ENCODE peak calls at places on chromosomes 1 and 21, in seven cellular contexts. G, Q, C, U, L, N and I are unnamed samples.

GRCh38 chr1:198811436-198811835 is 172.6 kb downstream of the PTPRC start:
- DNase-seq in L (no peak), C (no peak), Q (no peak), U (no peak), G (no peak), N (no peak), I (no peak)

GRCh38 chr1:169100883-169101214 is 5.6 kb upstream of the ATP1B1 start:
- DNase-seq in L (no peak), N (no peak), C (no peak), G (no peak), U (no peak), Q (no peak), I (no peak)

GRCh38 chr1:205313681-205314308 is 7.8 kb downstream of the NUAK2 start:
- DNase-seq in N (peak), U (peak), L (peak), G (peak), C (no peak), Q (peak), I (peak)

GRCh38 chr21:37793660-37794059 is 122.6 kb downstream of the KCNJ6 start:
- DNase-seq in Q (no peak), G (no peak), U (no peak), C (no peak), N (no peak), L (no peak), I (no peak)

GRCh38 chr1:248114890-248115289 is 19.9 kb downstream of the OR2L13 start:
- DNase-seq in U (no peak), N (no peak), Q (no peak), L (no peak), G (no peak), C (no peak), I (no peak)

GRCh38 chr1:86972262-86972661 is 57.8 kb downstream of the HS2ST1 start:
- DNase-seq in L (no peak), Q (no peak), N (no peak), G (no peak), C (no peak), U (no peak), I (no peak)

GRCh38 chr21:41821756-41822431 is 55.0 kb upstream of the RIPK4 start:
- DNase-seq in G (no peak), Q (no peak), C (no peak), N (no peak), L (no peak), U (no peak), I (no peak)

GRCh38 chr1:205360166-205360565 is 3.4 kb upstream of the KLHDC8A start:
- DNase-seq in L (no peak), Q (no peak), U (no peak), N (no peak), C (no peak), G (peak), I (no peak)

GRCh38 chr21:29943885-29944284 is 4.1 kb upstream of the GRIK1 start:
- DNase-seq in U (no peak), G (no peak), L (no peak), C (no peak), N (no peak), Q (no peak), I (no peak)

GRCh38 chr1:98792123-98792522 is 130.6 kb downstream of the SNX7 start:
- DNase-seq in C (no peak), G (no peak), Q (no peak), U (no peak), N (no peak), L (no peak), I (no peak)

GRCh38 chr21:28608646-28609045 is 384.0 kb downstream of the LTN1 start:
- DNase-seq in U (no peak), C (no peak), L (no peak), G (no peak), Q (no peak), N (no peak), I (no peak)

GRCh38 chr1:34742667-34743270 is 12.1 kb upstream of the GJB5 start:
- DNase-seq in Q (peak), L (peak), U (peak), C (peak), G (peak), N (peak), I (peak)

GRCh38 chr1:35326228-35326627 is 57.7 kb downstream of the ZMYM4 start:
- DNase-seq in N (no peak), L (no peak), G (no peak), U (no peak), C (no peak), Q (no peak), I (no peak)

GRCh38 chr1:86988835-86989234 is 74.4 kb downstream of the HS2ST1 start:
- DNase-seq in G (no peak), U (no peak), N (no peak), C (no peak), L (no peak), Q (no peak), I (no peak)

GRCh38 chr21:43991447-43991991 is 20.6 kb upstream of the TRAPPC10 start:
- DNase-seq in N (no peak), C (no peak), G (no peak), U (no peak), Q (no peak), L (peak), I (no peak)

GRCh38 chr1:117034791-117035290 is 25.3 kb upstream of the TTF2 start:
- DNase-seq in N (no peak), G (no peak), Q (no peak), C (no peak), U (no peak), L (no peak), I (no peak)

GRCh38 chr1:229653420-229653819 is 27.4 kb downstream of the URB2 start:
- DNase-seq in C (no peak), Q (no peak), L (no peak), N (no peak), G (no peak), U (no peak), I (no peak)

GRCh38 chr1:63621698-63622097 is 28.5 kb downstream of the PGM1 start:
- DNase-seq in U (no peak), G (no peak), Q (peak), C (no peak), L (no peak), N (no peak), I (peak)

GRCh38 chr1:201708085-201708512 is 120.9 kb upstream of the IPO9 start:
- DNase-seq in G (no peak), Q (no peak), N (no peak), C (no peak), U (no peak), L (no peak), I (no peak)

GRCh38 chr1:104125935-104126334 is 376.2 kb downstream of the AMY1C start:
- DNase-seq in C (no peak), U (no peak), L (no peak), Q (no peak), G (no peak), N (no peak), I (no peak)

GRCh38 chr1:104125226-104125625 is 375.5 kb downstream of the AMY1C start:
- DNase-seq in L (no peak), U (no peak), G (no peak), Q (no peak), N (no peak), C (no peak), I (no peak)

GRCh38 chr1:104120488-104120887 is 370.8 kb downstream of the AMY1C start:
- DNase-seq in C (no peak), Q (no peak), L (no peak), N (no peak), U (no peak), G (no peak), I (no peak)
- TF ChIP-seq CTCF in C (no peak), Q (no peak), L (no peak), N (peak), U (no peak), G (no peak), I (no peak)

DNA sequence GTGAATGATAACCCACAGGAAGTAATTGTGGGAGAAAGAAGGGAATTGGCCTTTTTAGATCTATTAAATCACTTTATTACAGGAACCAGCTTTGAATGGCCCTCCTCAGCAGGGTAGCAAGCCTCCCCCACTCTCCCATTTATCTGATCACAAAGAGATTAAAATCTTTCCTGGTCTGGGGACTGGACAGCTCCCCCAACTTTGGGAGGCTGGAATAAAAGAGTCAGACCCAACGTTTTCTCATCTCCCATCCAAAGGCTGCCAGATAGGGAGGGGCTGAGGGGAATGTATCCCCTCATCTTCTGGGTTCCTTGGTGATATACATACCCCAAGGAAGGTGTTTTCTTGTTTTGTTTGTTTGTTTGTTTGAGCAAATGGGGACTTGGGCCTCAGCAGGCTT is 2.4 kb downstream of the LIN28A start:
- DNase-seq in Q (no peak), N (no peak), L (no peak), C (no peak), U (no peak), G (peak), I (no peak)
- TF ChIP-seq CTCF in Q (no peak), N (no peak), L (no peak), C (no peak), U (no peak), G (no peak), I (no peak)

GRCh38 chr1:226872455-226872854 is 2.0 kb downstream of the PSEN2 start:
- DNase-seq in G (no peak), U (no peak), C (no peak), L (no peak), Q (no peak), N (no peak), I (no peak)

GRCh38 chr1:226870026-226870322 is 442 bp upstream of the PSEN2 start:
- DNase-seq in Q (no peak), N (no peak), C (no peak), L (no peak), U (no peak), G (no peak), I (no peak)

GRCh38 chr1:226870323-226871046 is at the start of gene PSEN2:
- DNase-seq in Q (peak), L (peak), N (peak), G (peak), U (peak), C (peak), I (peak)

GRCh38 chr1:226871636-226872327 is 1.4 kb downstream of the PSEN2 start:
- DNase-seq in G (no peak), Q (no peak), C (no peak), U (peak), N (no peak), L (peak), I (peak)

GRCh38 chr1:226871047-226871365 is 590 bp downstream of the PSEN2 start:
- DNase-seq in C (no peak), L (no peak), N (no peak), G (no peak), Q (no peak), U (no peak), I (no peak)
- TF ChIP-seq CTCF in C (no peak), L (peak), N (no peak), G (no peak), Q (no peak), U (no peak), I (no peak)

DNA sequence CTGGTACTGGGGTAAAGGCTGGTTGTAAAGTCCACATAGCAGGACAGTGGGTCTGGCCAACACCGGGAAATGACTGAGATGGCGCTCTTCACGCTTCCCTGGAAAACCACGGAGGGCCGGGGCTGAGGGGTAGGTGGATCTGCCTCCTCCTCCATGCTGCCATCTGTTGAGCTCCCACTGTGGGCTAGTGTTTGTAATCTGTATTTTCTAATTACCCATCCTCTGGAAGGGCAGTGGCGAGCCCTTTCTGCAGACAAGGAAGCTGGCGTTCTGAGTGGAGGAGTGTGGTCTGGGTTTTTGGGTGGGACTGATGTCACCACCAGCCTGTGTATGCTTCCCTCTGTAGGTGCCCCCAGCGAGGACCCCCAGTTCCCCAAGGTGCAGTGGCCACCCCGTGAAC is 34.1 kb upstream of the LHX4 start:
- DNase-seq in L (no peak), N (no peak), U (no peak), C (no peak), Q (no peak), G (no peak), I (no peak)
- TF ChIP-seq CTCF in L (no peak), N (no peak), U (no peak), C (no peak), Q (no peak), G (no peak), I (no peak)

GRCh38 chr21:24895885-24896734 is 711.2 kb downstream of the MRPL39 start:
- DNase-seq in G (no peak), C (no peak), N (no peak), L (no peak), Q (no peak), U (no peak), I (no peak)
- TF ChIP-seq CTCF in G (no peak), C (peak), N (peak), L (no peak), Q (peak), U (peak), I (no peak)

GRCh38 chr1:115450641-115451040 is 112.6 kb upstream of the NGF start:
- DNase-seq in C (no peak), G (no peak), U (no peak), L (no peak), N (no peak), Q (no peak), I (no peak)

GRCh38 chr1:115452600-115453329 is 114.7 kb upstream of the NGF start:
- DNase-seq in G (no peak), C (no peak), N (no peak), Q (no peak), U (no peak), L (no peak), I (no peak)

GRCh38 chr1:115456441-115456961 is 118.5 kb upstream of the NGF start:
- DNase-seq in G (no peak), U (no peak), L (no peak), N (no peak), C (no peak), Q (no peak), I (no peak)

GRCh38 chr1:115454835-115455511 is 116.9 kb upstream of the NGF start:
- DNase-seq in N (no peak), U (no peak), G (no peak), Q (peak), C (peak), L (peak), I (no peak)

GRCh38 chr1:115453666-115454065 is 115.6 kb upstream of the NGF start:
- DNase-seq in C (no peak), U (no peak), L (no peak), Q (no peak), G (no peak), N (no peak), I (no peak)
- TF ChIP-seq CTCF in C (no peak), U (no peak), L (no peak), Q (no peak), G (no peak), N (no peak), I (no peak)

GRCh38 chr21:36261459-36261858 is 58.5 kb upstream of the MORC3 start:
- DNase-seq in Q (no peak), L (no peak), G (no peak), N (no peak), C (no peak), U (no peak), I (no peak)

GRCh38 chr21:36257657-36258056 is 62.3 kb upstream of the MORC3 start:
- DNase-seq in G (no peak), L (no peak), U (no peak), Q (no peak), C (no peak), N (no peak), I (no peak)

GRCh38 chr21:36263797-36264196 is 56.2 kb upstream of the MORC3 start:
- DNase-seq in Q (no peak), U (no peak), L (no peak), C (no peak), N (no peak), G (no peak), I (no peak)

GRCh38 chr21:36260802-36261201 is 59.2 kb upstream of the MORC3 start:
- DNase-seq in L (no peak), G (no peak), C (no peak), Q (no peak), U (no peak), N (no peak), I (no peak)

GRCh38 chr21:36260030-36260787 is 59.8 kb upstream of the MORC3 start:
- DNase-seq in U (peak), G (no peak), Q (no peak), L (no peak), C (no peak), N (peak), I (peak)
- TF ChIP-seq CTCF in U (peak), G (peak), Q (peak), L (peak), C (peak), N (peak), I (peak)